ENCODE peak calls at places on chromosomes 5 and 9, in ten cellular contexts. Q, A, M, T, L, P, H, X, O and D are unnamed samples.

GRCh38 chr5:171415115-171415730 is 4.2 kb upstream of the FGF18 start:
- DNase-seq in Q (no peak), A (no peak), M (no peak), T (no peak), L (no peak), P (peak; percentile 59), H (no peak), X (no peak), O (no peak), D (no peak)

GRCh38 chr5:179362355-179362754 is 17.1 kb upstream of the ADAMTS2 start:
- DNase-seq in Q (no peak), A (no peak), M (no peak), T (no peak), L (no peak), P (no peak), H (no peak), X (no peak), O (no peak), D (no peak)

GRCh38 chr9:12722131-12722530 is 28.9 kb downstream of the TYRP1 start:
- DNase-seq in Q (no peak), A (no peak), M (no peak), T (no peak), L (no peak), P (no peak), H (no peak), X (no peak), O (no peak), D (no peak)

GRCh38 chr9:88197781-88198345 is 59.6 kb upstream of the SPATA31C2 start:
- DNase-seq in Q (no peak), A (no peak), M (no peak), T (no peak), L (no peak), P (peak; percentile 71), H (no peak), X (no peak), O (no peak), D (no peak)

GRCh38 chr9:85212887-85213286 is 528.9 kb downstream of the AGTPBP1 start:
- DNase-seq in Q (no peak), A (no peak), M (no peak), T (no peak), L (no peak), P (peak; percentile 65), H (peak; percentile 35), X (peak; percentile 45), O (no peak), D (no peak)

GRCh38 chr9:134575817-134576176 is 65.8 kb upstream of the COL5A1 start:
- DNase-seq in Q (no peak), A (no peak), M (no peak), T (no peak), L (no peak), P (no peak), H (peak; percentile 6), X (no peak), O (no peak), D (no peak)

GRCh38 chr5:33854733-33855151 is 37.0 kb downstream of the ADAMTS12 start:
- DNase-seq in Q (peak; percentile 58), A (no peak), M (no peak), T (no peak), L (no peak), P (peak; percentile 97), H (no peak), X (peak; percentile 32), O (no peak), D (no peak)

GRCh38 chr9:129270205-129270604 is 92.1 kb upstream of the IER5L start:
- DNase-seq in Q (no peak), A (no peak), M (no peak), T (peak; percentile 67), L (peak; percentile 98), P (no peak), H (no peak), X (no peak), O (no peak), D (no peak)

GRCh38 chr9:18208166-18209059 is 265.5 kb upstream of the ADAMTSL1 start:
- DNase-seq in Q (peak; percentile 53), A (peak; percentile 43), M (no peak), T (no peak), L (peak; percentile 15), P (peak; percentile 71), H (peak; percentile 64), X (peak; percentile 59), O (no peak), D (peak; percentile 59)

GRCh38 chr5:147520450-147520849 is 10.6 kb upstream of the DPYSL3 start:
- DNase-seq in Q (no peak), A (no peak), M (no peak), T (no peak), L (no peak), P (no peak), H (no peak), X (no peak), O (no peak), D (no peak)

GRCh38 chr5:78908173-78908901 is 76.8 kb downstream of the ARSB start:
- DNase-seq in Q (peak; percentile 49), A (no peak), M (no peak), T (no peak), L (no peak), P (peak; percentile 54), H (peak; percentile 24), X (peak; percentile 94), O (peak; percentile 56), D (no peak)

GRCh38 chr5:115377468-115378217 is 81.2 kb upstream of the CCDC112 start:
- DNase-seq in Q (no peak), A (no peak), M (no peak), T (no peak), L (peak; percentile 44), P (peak; percentile 89), H (no peak), X (peak; percentile 63), O (no peak), D (no peak)

GRCh38 chr5:56941981-56942380 is 9.9 kb downstream of the MIER3 start:
- DNase-seq in Q (no peak), A (no peak), M (no peak), T (no peak), L (no peak), P (no peak), H (no peak), X (no peak), O (no peak), D (no peak)

GRCh38 chr9:38432922-38433510 is 8.8 kb upstream of the IGFBPL1 start:
- DNase-seq in Q (no peak), A (peak; percentile 34), M (no peak), T (no peak), L (peak; percentile 49), P (peak; percentile 60), H (no peak), X (peak; percentile 70), O (no peak), D (no peak)

GRCh38 chr9:130241198-130241535 is 24.4 kb upstream of the HMCN2 start:
- DNase-seq in Q (no peak), A (no peak), M (no peak), T (no peak), L (no peak), P (no peak), H (no peak), X (no peak), O (no peak), D (no peak)

GRCh38 chr9:74940600-74940999 is 12.1 kb downstream of the C9orf40 start:
- DNase-seq in Q (no peak), A (peak; percentile 21), M (no peak), T (no peak), L (no peak), P (peak; percentile 51), H (no peak), X (peak; percentile 31), O (no peak), D (peak; percentile 50)

GRCh38 chr5:166497705-166498104 is 1793.7 kb upstream of the WWC1 start:
- DNase-seq in Q (no peak), A (no peak), M (no peak), T (no peak), L (no peak), P (no peak), H (no peak), X (no peak), O (no peak), D (no peak)